ENCODE peak calls at places on chromosome 2, in six cellular contexts. S is activated gamma-delta T cell treated with anti-CD3 and anti-CD28 coated beads, Interleukin-2, amount 50 U/mL, for 16 hours; I is omental fat pad; C is left lobe of liver; Z is LoVo; N is EH. G is an unnamed sample.

GRCh38 chr2:33047939-33048338 is 101.2 kb downstream of the LTBP1 start:
- DNase-seq in S (no peak), I (no peak), C (no peak), Z (no peak), N (no peak), G (no peak)

GRCh38 chr2:59032469-59032868 is 791.3 kb upstream of the FANCL start:
- DNase-seq in S (no peak), I (no peak), C (no peak), Z (no peak), N (no peak), G (no peak)

GRCh38 chr2:18284331-18284730 is 276.1 kb downstream of the RDH14 start:
- DNase-seq in S (no peak), I (no peak), C (no peak), Z (no peak), N (no peak), G (no peak)

GRCh38 chr2:199463708-199464613 is 6.2 kb upstream of the SATB2 start:
- DNase-seq in S (no peak), I (no peak), C (no peak), Z (no peak), N (peak), G (no peak)

GRCh38 chr2:112724611-112725525 is 4.0 kb downstream of the NT5DC4 start:
- DNase-seq in S (no peak), I (no peak), C (no peak), Z (no peak), N (peak), G (no peak)

GRCh38 chr2:221380686-221381085 is 191.4 kb downstream of the EPHA4 start:
- DNase-seq in S (no peak), I (no peak), C (no peak), Z (no peak), N (no peak), G (no peak)

GRCh38 chr2:162029287-162029901 is 44.6 kb downstream of the DPP4 start:
- DNase-seq in S (no peak), I (peak), C (peak), Z (peak), N (peak), G (no peak)

GRCh38 chr2:240395896-240396622 is 39.4 kb upstream of the GPC1 start:
- DNase-seq in S (no peak), I (no peak), C (no peak), Z (no peak), N (no peak), G (no peak)

GRCh38 chr2:234945339-234945895 is 6.4 kb upstream of the SH3BP4 start:
- DNase-seq in S (no peak), I (no peak), C (no peak), Z (no peak), N (no peak), G (no peak)

GRCh38 chr2:16302969-16303592 is 362.6 kb downstream of the CYRIA start:
- DNase-seq in S (no peak), I (no peak), C (no peak), Z (no peak), N (no peak), G (no peak)

GRCh38 chr2:180763249-180763989 is 217.0 kb upstream of the UBE2E3 start:
- DNase-seq in S (no peak), I (no peak), C (no peak), Z (no peak), N (no peak), G (peak)

GRCh38 chr2:121501070-121501469 is 29.6 kb upstream of the RNU4ATAC start:
- DNase-seq in S (no peak), I (no peak), C (no peak), Z (no peak), N (peak), G (no peak)

GRCh38 chr2:144258154-144258553 is 261.8 kb downstream of the ZEB2 start:
- DNase-seq in S (no peak), I (no peak), C (no peak), Z (no peak), N (no peak), G (no peak)

GRCh38 chr2:171523339-171523931 is 1.2 kb downstream of the CYBRD1 start:
- DNase-seq in S (no peak), I (peak), C (peak), Z (peak), N (peak), G (no peak)